ENCODE peak calls at places on chromosomes 4 and X, in four cellular contexts. One of them, this sample, is unnamed.

GRCh38 chr4:24752140-24752539 is 43.2 kb upstream of the SOD3 start:
- DNase-seq in RKO: no peak
- DNase-seq in left colon: no peak
- DNase-seq in CD8-positive, alpha-beta T cell: no peak
- DNase-seq in this sample: no peak

GRCh38 chrX:46140272-46140671 is 404.9 kb downstream of the ZNF674 start:
- DNase-seq in RKO: no peak
- DNase-seq in left colon: no peak
- DNase-seq in CD8-positive, alpha-beta T cell: no peak
- DNase-seq in this sample: no peak

GRCh38 chr4:128861856-128862518 is 52.5 kb downstream of the JADE1 start:
- DNase-seq in left colon: no peak
- DNase-seq in RKO: no peak
- DNase-seq in CD8-positive, alpha-beta T cell: no peak
- DNase-seq in this sample: peak; percentile 20

GRCh38 chrX:55167124-55167523 is 53.0 kb upstream of the PAGE5 start:
- DNase-seq in RKO: peak; percentile 39
- DNase-seq in left colon: no peak
- DNase-seq in CD8-positive, alpha-beta T cell: no peak
- DNase-seq in this sample: no peak

GRCh38 chrX:106917830-106918500 is 2.2 kb upstream of the CLDN2 start:
- DNase-seq in RKO: peak; percentile 65
- DNase-seq in CD8-positive, alpha-beta T cell: no peak
- DNase-seq in left colon: no peak
- DNase-seq in this sample: peak; percentile 81

GRCh38 chr4:163331629-163332360 is 601 bp downstream of the NPY1R start:
- DNase-seq in left colon: peak; percentile 32
- DNase-seq in RKO: no peak
- DNase-seq in CD8-positive, alpha-beta T cell: no peak
- DNase-seq in this sample: peak; percentile 40

GRCh38 chr4:95761441-95761840 is 78.5 kb upstream of the PDHA2 start:
- DNase-seq in RKO: no peak
- DNase-seq in CD8-positive, alpha-beta T cell: no peak
- DNase-seq in left colon: no peak
- DNase-seq in this sample: peak; percentile 51

GRCh38 chrX:150768132-150768485 is 74.9 kb downstream of the MTMR1 start:
- DNase-seq in RKO: no peak
- DNase-seq in CD8-positive, alpha-beta T cell: no peak
- DNase-seq in left colon: no peak
- DNase-seq in this sample: no peak

GRCh38 chr4:16264798-16265197 is 38.5 kb upstream of the TAPT1 start:
- DNase-seq in RKO: peak; percentile 63
- DNase-seq in CD8-positive, alpha-beta T cell: no peak
- DNase-seq in left colon: no peak
- DNase-seq in this sample: peak; percentile 70

GRCh38 chr4:11427201-11427996 is 1.3 kb downstream of the HS3ST1 start:
- DNase-seq in CD8-positive, alpha-beta T cell: no peak
- DNase-seq in left colon: peak; percentile 16
- DNase-seq in RKO: no peak
- DNase-seq in this sample: no peak

GRCh38 chrX:120731386-120731785 is 101.5 kb upstream of the C1GALT1C1 start:
- DNase-seq in CD8-positive, alpha-beta T cell: no peak
- DNase-seq in left colon: no peak
- DNase-seq in RKO: no peak
- DNase-seq in this sample: no peak

GRCh38 chr4:74428278-74428677 is 16.7 kb upstream of the AREG start:
- DNase-seq in CD8-positive, alpha-beta T cell: no peak
- DNase-seq in left colon: no peak
- DNase-seq in RKO: no peak
- DNase-seq in this sample: no peak

GRCh38 chr4:20615492-20616136 is 84.6 kb upstream of the PACRGL start:
- DNase-seq in RKO: peak; percentile 11
- DNase-seq in CD8-positive, alpha-beta T cell: no peak
- DNase-seq in left colon: no peak
- DNase-seq in this sample: peak; percentile 32

GRCh38 chr4:71009796-71010588 is 16.5 kb downstream of the DCK start:
- DNase-seq in RKO: peak; percentile 64
- DNase-seq in left colon: no peak
- DNase-seq in CD8-positive, alpha-beta T cell: no peak
- DNase-seq in this sample: peak; percentile 64

GRCh38 chrX:109635151-109635550 is 10.2 kb upstream of the KCNE5 start:
- DNase-seq in CD8-positive, alpha-beta T cell: no peak
- DNase-seq in left colon: no peak
- DNase-seq in RKO: peak; percentile 54
- DNase-seq in this sample: peak; percentile 46

GRCh38 chrX:131816551-131817136 is 206.5 kb upstream of the STK26 start:
- DNase-seq in RKO: no peak
- DNase-seq in CD8-positive, alpha-beta T cell: peak; percentile 30
- DNase-seq in left colon: peak; percentile 84
- DNase-seq in this sample: peak; percentile 88

GRCh38 chr4:186719925-186720694 is 3.5 kb downstream of the FAT1 start:
- DNase-seq in CD8-positive, alpha-beta T cell: no peak
- DNase-seq in left colon: no peak
- DNase-seq in RKO: peak; percentile 53
- DNase-seq in this sample: peak; percentile 30

GRCh38 chr4:123866796-123867195 is 470.2 kb downstream of the SPRY1 start:
- DNase-seq in left colon: no peak
- DNase-seq in RKO: peak; percentile 1
- DNase-seq in CD8-positive, alpha-beta T cell: no peak
- DNase-seq in this sample: no peak

GRCh38 chr4:138522366-138522765 is 280.2 kb upstream of the SLC7A11 start:
- DNase-seq in CD8-positive, alpha-beta T cell: no peak
- DNase-seq in left colon: no peak
- DNase-seq in RKO: peak; percentile 14
- DNase-seq in this sample: peak; percentile 62

GRCh38 chr4:147362868-147363440 is 117.9 kb upstream of the EDNRA start:
- DNase-seq in left colon: peak; percentile 65
- DNase-seq in CD8-positive, alpha-beta T cell: no peak
- DNase-seq in RKO: no peak
- DNase-seq in this sample: no peak

GRCh38 chrX:153670748-153671588 is 2.6 kb downstream of the PNCK start:
- DNase-seq in left colon: no peak
- DNase-seq in CD8-positive, alpha-beta T cell: no peak
- DNase-seq in RKO: no peak
- DNase-seq in this sample: no peak

GRCh38 chr4:170420255-170420693 is 330.5 kb upstream of the AADAT start:
- DNase-seq in RKO: no peak
- DNase-seq in left colon: no peak
- DNase-seq in CD8-positive, alpha-beta T cell: no peak
- DNase-seq in this sample: no peak

GRCh38 chrX:64093761-64094160 is 111.7 kb downstream of the AMER1 start:
- DNase-seq in CD8-positive, alpha-beta T cell: no peak
- DNase-seq in left colon: no peak
- DNase-seq in RKO: peak; percentile 36
- DNase-seq in this sample: peak; percentile 13

GRCh38 chr4:125101706-125102105 is 213.0 kb upstream of the FAT4 start:
- DNase-seq in CD8-positive, alpha-beta T cell: no peak
- DNase-seq in left colon: no peak
- DNase-seq in RKO: no peak
- DNase-seq in this sample: no peak

GRCh38 chr4:13968723-13969122 is 341.2 kb upstream of the BOD1L1 start:
- DNase-seq in left colon: no peak
- DNase-seq in RKO: no peak
- DNase-seq in CD8-positive, alpha-beta T cell: no peak
- DNase-seq in this sample: no peak

GRCh38 chr4:155948541-155948940 is 5.1 kb downstream of the CTSO start:
- DNase-seq in CD8-positive, alpha-beta T cell: no peak
- DNase-seq in RKO: no peak
- DNase-seq in left colon: no peak
- DNase-seq in this sample: no peak

GRCh38 chr4:182880387-182881356 is 36.5 kb downstream of the DCTD start:
- DNase-seq in left colon: peak; percentile 19
- DNase-seq in CD8-positive, alpha-beta T cell: no peak
- DNase-seq in RKO: no peak
- DNase-seq in this sample: peak; percentile 14

GRCh38 chr4:16199132-16199531 is 27.1 kb downstream of the TAPT1 start:
- DNase-seq in left colon: no peak
- DNase-seq in RKO: peak; percentile 41
- DNase-seq in CD8-positive, alpha-beta T cell: no peak
- DNase-seq in this sample: peak; percentile 63

GRCh38 chr4:177952723-177953122 is 510.5 kb upstream of the AGA start:
- DNase-seq in left colon: no peak
- DNase-seq in CD8-positive, alpha-beta T cell: no peak
- DNase-seq in RKO: no peak
- DNase-seq in this sample: no peak

GRCh38 chr4:184664445-184665210 is 15.1 kb downstream of the PRIMPOL start:
- DNase-seq in CD8-positive, alpha-beta T cell: no peak
- DNase-seq in left colon: no peak
- DNase-seq in RKO: peak; percentile 29
- DNase-seq in this sample: peak; percentile 23

GRCh38 chrX:96619588-96619987 is 65.1 kb upstream of the DIAPH2 start:
- DNase-seq in CD8-positive, alpha-beta T cell: no peak
- DNase-seq in RKO: no peak
- DNase-seq in left colon: no peak
- DNase-seq in this sample: no peak

GRCh38 chr4:85153221-85153620 is 186.7 kb upstream of the WDFY3 start:
- DNase-seq in RKO: no peak
- DNase-seq in left colon: no peak
- DNase-seq in CD8-positive, alpha-beta T cell: no peak
- DNase-seq in this sample: peak; percentile 6

GRCh38 chr4:182145360-182145905 is 97.8 kb upstream of the TENM3 start:
- DNase-seq in CD8-positive, alpha-beta T cell: no peak
- DNase-seq in left colon: no peak
- DNase-seq in RKO: peak; percentile 15
- DNase-seq in this sample: no peak

GRCh38 chrX:93673056-93673868 is at the start of gene NAP1L3:
- DNase-seq in RKO: no peak
- DNase-seq in CD8-positive, alpha-beta T cell: peak; percentile 9
- DNase-seq in left colon: peak; percentile 25
- DNase-seq in this sample: no peak

GRCh38 chr4:101171747-101172146 is 175.6 kb downstream of the PPP3CA start:
- DNase-seq in RKO: peak; percentile 65
- DNase-seq in CD8-positive, alpha-beta T cell: no peak
- DNase-seq in left colon: no peak
- DNase-seq in this sample: no peak

GRCh38 chr4:158786155-158786581 is 17.3 kb downstream of the FNIP2 start:
- DNase-seq in CD8-positive, alpha-beta T cell: no peak
- DNase-seq in RKO: no peak
- DNase-seq in left colon: no peak
- DNase-seq in this sample: peak; percentile 32

GRCh38 chr4:88177981-88178632 is 19.7 kb upstream of the ABCG2 start:
- DNase-seq in CD8-positive, alpha-beta T cell: no peak
- DNase-seq in left colon: no peak
- DNase-seq in RKO: peak; percentile 22
- DNase-seq in this sample: peak; percentile 52